ENCODE peak calls at places on chromosomes 4 and X, in four cellular contexts. One of them, this sample, is unnamed.

GRCh38 chr4:6695660-6696581 is 2.2 kb downstream of the S100P start:
- DNase-seq in HepG2: peak; percentile 96
- DNase-seq in K562: no peak
- DNase-seq in GM23338: no peak
- DNase-seq in this sample: no peak

GRCh38 chrX:24528605-24529004 is 63.5 kb downstream of the PDK3 start:
- DNase-seq in HepG2: no peak
- DNase-seq in K562: no peak
- DNase-seq in GM23338: peak; percentile 50
- DNase-seq in this sample: no peak

GRCh38 chr4:122819708-122820449 is 6.8 kb upstream of the FGF2 start:
- DNase-seq in HepG2: no peak
- DNase-seq in K562: no peak
- DNase-seq in GM23338: no peak
- DNase-seq in this sample: no peak

GRCh38 chr4:119139822-119140252 is 4.2 kb downstream of the MYOZ2 start:
- DNase-seq in HepG2: no peak
- DNase-seq in K562: no peak
- DNase-seq in GM23338: no peak
- DNase-seq in this sample: no peak

GRCh38 chr4:180798016-180798574 is 1445.1 kb upstream of the TENM3 start:
- DNase-seq in HepG2: no peak
- DNase-seq in K562: no peak
- DNase-seq in GM23338: no peak
- DNase-seq in this sample: no peak

GRCh38 chrX:143632625-143633387 is 3.1 kb downstream of the SLITRK4 start:
- DNase-seq in HepG2: no peak
- DNase-seq in K562: no peak
- DNase-seq in GM23338: peak; percentile 1
- DNase-seq in this sample: no peak

GRCh38 chr4:150145950-150146340 is 67.7 kb downstream of the DCLK2 start:
- DNase-seq in HepG2: no peak
- DNase-seq in K562: no peak
- DNase-seq in GM23338: no peak
- DNase-seq in this sample: no peak

GRCh38 chr4:38310446-38311043 is 350.3 kb downstream of the PTTG2 start:
- DNase-seq in HepG2: no peak
- DNase-seq in K562: no peak
- DNase-seq in GM23338: peak; percentile 23
- DNase-seq in this sample: peak; percentile 97

GRCh38 chr4:150237110-150237852 is 159.0 kb downstream of the DCLK2 start:
- DNase-seq in HepG2: no peak
- DNase-seq in K562: no peak
- DNase-seq in GM23338: no peak
- DNase-seq in this sample: no peak

GRCh38 chr4:136036744-136037143 is 1495.5 kb downstream of the PCDH18 start:
- DNase-seq in HepG2: no peak
- DNase-seq in K562: no peak
- DNase-seq in GM23338: no peak
- DNase-seq in this sample: no peak

GRCh38 chr4:52861879-52862604 is at the start of gene RASL11B:
- DNase-seq in HepG2: peak; percentile 20
- DNase-seq in K562: peak; percentile 95
- DNase-seq in GM23338: peak; percentile 92
- DNase-seq in this sample: peak; percentile 4
- TF ChIP-seq POLR2AphosphoS5 in HepG2: no peak
- TF ChIP-seq POLR2AphosphoS5 in K562: peak; percentile 43
- TF ChIP-seq POLR2AphosphoS5 in GM23338: peak; percentile 92
- TF ChIP-seq POLR2AphosphoS5 in this sample: no peak

GRCh38 chr4:45030059-45030458 is 303.7 kb upstream of the GNPDA2 start:
- DNase-seq in HepG2: no peak
- DNase-seq in K562: no peak
- DNase-seq in GM23338: no peak
- DNase-seq in this sample: no peak
- TF ChIP-seq JUNB in HepG2: no peak
- TF ChIP-seq JUNB in K562: no peak
- TF ChIP-seq JUNB in GM23338: no peak
- TF ChIP-seq JUNB in this sample: no peak

GRCh38 chr4:105551968-105552746 is at the start of gene ARHGEF38:
- DNase-seq in HepG2: no peak
- DNase-seq in K562: no peak
- DNase-seq in GM23338: peak; percentile 59
- DNase-seq in this sample: no peak
- TF ChIP-seq POLR2AphosphoS5 in HepG2: no peak
- TF ChIP-seq POLR2AphosphoS5 in K562: no peak
- TF ChIP-seq POLR2AphosphoS5 in GM23338: no peak
- TF ChIP-seq POLR2AphosphoS5 in this sample: no peak

DNA sequence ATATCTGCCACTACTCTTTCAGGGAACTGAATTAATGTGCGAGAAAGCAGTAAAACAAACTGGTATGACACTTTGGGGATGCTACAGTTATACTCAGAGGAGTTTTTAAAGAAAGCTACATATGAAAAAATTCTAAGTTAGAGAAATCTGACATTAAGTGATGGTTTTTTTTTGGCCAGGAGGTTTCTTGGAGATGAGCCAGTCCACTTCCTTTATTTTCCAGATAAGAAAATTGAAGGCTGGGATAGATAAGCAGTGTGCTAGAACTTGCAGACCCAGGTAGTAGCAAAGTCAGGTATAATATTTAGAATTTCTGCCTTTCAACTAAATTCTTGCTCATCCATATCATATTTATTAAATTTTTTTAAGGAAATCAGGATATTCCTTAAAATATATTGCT is 106.8 kb downstream of the FAT4 start:
- DNase-seq in HepG2: no peak
- DNase-seq in K562: no peak
- DNase-seq in GM23338: no peak
- DNase-seq in this sample: no peak
- TF ChIP-seq JUNB in HepG2: no peak
- TF ChIP-seq JUNB in K562: no peak
- TF ChIP-seq JUNB in GM23338: no peak
- TF ChIP-seq JUNB in this sample: no peak

GRCh38 chr4:110197421-110198398 is 705 bp downstream of the ELOVL6 start:
- DNase-seq in HepG2: no peak
- DNase-seq in K562: peak; percentile 44
- DNase-seq in GM23338: peak; percentile 56
- DNase-seq in this sample: no peak

GRCh38 chr4:110196206-110196870 is 2.1 kb downstream of the ELOVL6 start:
- DNase-seq in HepG2: peak; percentile 41
- DNase-seq in K562: peak; percentile 72
- DNase-seq in GM23338: peak; percentile 80
- DNase-seq in this sample: no peak

GRCh38 chr4:110200673-110201072 is 2.3 kb upstream of the ELOVL6 start:
- DNase-seq in HepG2: peak; percentile 35
- DNase-seq in K562: no peak
- DNase-seq in GM23338: no peak
- DNase-seq in this sample: no peak

GRCh38 chr4:110196871-110197420 is 1.5 kb downstream of the ELOVL6 start:
- DNase-seq in HepG2: no peak
- DNase-seq in K562: peak; percentile 44
- DNase-seq in GM23338: peak; percentile 79
- DNase-seq in this sample: no peak

DNA sequence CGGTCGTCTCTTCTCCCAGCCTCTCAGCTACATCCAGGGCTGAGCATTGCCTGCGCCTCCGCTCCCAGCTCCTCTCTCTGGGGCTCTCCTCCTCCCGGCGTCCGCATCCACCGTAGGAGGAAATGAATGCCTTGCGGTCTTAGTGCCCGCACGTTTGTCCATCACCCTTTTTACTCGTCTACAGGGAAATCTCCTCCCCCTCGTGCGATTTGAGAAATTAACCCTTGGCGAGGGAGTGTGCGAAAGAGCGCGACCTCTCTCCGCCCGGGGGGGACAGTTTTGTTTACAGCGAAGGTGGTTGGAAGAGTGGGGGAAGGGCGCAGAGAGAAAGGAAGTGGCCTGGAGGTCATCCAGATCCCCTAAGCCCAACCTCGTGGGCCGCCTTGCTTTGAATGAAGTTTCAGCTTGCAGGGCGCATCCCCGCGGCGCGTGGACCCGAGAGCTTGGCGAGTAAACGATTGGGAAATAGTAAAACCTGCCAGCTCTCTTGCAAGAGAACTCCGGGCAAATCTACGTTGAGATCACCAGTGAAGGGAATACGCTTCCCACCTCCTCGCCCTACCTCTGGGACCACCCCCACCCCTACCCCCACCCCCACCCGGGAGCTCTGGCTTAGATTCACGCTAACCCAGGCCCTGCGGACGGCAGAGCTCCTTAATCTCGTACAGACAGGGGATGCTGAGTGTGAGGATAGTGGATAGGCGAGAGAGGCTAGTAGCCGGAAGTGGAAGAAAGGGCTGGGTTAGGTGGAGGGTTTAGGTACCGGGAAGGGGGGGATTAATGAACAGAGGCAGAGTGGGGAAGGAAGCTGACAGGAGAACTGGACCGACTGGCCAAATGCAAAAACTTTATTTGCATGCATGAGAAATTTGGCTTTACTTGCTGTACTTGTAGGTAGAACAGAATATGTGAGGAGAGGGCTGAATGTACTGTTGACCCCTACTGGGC is at the start of gene ELOVL6:
- DNase-seq in HepG2: peak; percentile 59
- DNase-seq in K562: peak; percentile 82
- DNase-seq in GM23338: peak; percentile 98
- DNase-seq in this sample: peak; percentile 55
- TF ChIP-seq POLR2AphosphoS5 in HepG2: peak; percentile 79
- TF ChIP-seq POLR2AphosphoS5 in K562: peak; percentile 79
- TF ChIP-seq POLR2AphosphoS5 in GM23338: peak; percentile 82
- TF ChIP-seq POLR2AphosphoS5 in this sample: no peak

GRCh38 chr4:47717173-47717572 is 120.7 kb downstream of the CORIN start:
- DNase-seq in HepG2: no peak
- DNase-seq in K562: no peak
- DNase-seq in GM23338: peak; percentile 45
- DNase-seq in this sample: no peak

GRCh38 chr4:47720787-47721186 is 117.1 kb downstream of the CORIN start:
- DNase-seq in HepG2: no peak
- DNase-seq in K562: no peak
- DNase-seq in GM23338: no peak
- DNase-seq in this sample: no peak

GRCh38 chr4:47719576-47719975 is 118.3 kb downstream of the CORIN start:
- DNase-seq in HepG2: no peak
- DNase-seq in K562: no peak
- DNase-seq in GM23338: no peak
- DNase-seq in this sample: no peak

GRCh38 chr4:47716017-47716416 is 121.8 kb downstream of the CORIN start:
- DNase-seq in HepG2: peak; percentile 55
- DNase-seq in K562: no peak
- DNase-seq in GM23338: no peak
- DNase-seq in this sample: no peak

DNA sequence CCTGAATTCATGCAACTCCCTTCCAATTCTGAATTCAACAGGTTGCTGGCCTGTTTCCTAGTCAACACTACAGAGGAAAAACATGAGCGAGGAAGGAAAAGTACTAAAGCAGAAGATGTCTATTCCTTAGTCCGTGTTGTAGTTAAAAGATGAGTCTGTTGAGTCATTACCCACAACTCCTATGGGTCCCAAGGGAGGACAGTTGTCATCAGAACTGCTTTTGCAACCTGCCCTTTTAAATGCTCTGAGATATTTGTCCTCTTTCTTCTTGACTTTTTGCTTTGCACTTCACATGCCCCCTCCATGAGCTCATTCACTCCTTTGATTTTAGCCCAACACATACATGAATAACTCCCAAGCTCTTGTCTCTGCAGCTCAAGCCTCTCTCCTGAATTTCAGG is 119.2 kb downstream of the CORIN start:
- DNase-seq in HepG2: no peak
- DNase-seq in K562: no peak
- DNase-seq in GM23338: no peak
- DNase-seq in this sample: no peak
- TF ChIP-seq JUNB in HepG2: no peak
- TF ChIP-seq JUNB in K562: no peak
- TF ChIP-seq JUNB in GM23338: no peak
- TF ChIP-seq JUNB in this sample: no peak

This sample was measured in GM12878.